ENCODE peak calls at places on chromosomes 4 and X, in nine cellular contexts. O is ascending aorta, E is astrocyte, P is IMR-90, M is BJ, N is gastrocnemius medialis, J is HCT116, H is GM06990, K is thyroid gland. G is an unnamed sample. For H3K36me3, the result is how much of the 10 kb centered on the place peaks cover.

GRCh38 chr4:155541716-155542115 is 124.9 kb upstream of the GUCY1A1 start:
- DNase-seq in O (no peak), E (no peak), P (peak), M (no peak), N (no peak), J (no peak), H (no peak), K (no peak), G (no peak)

GRCh38 chrX:41921492-41922124 is 1.7 kb downstream of the CASK start:
- DNase-seq in O (no peak), E (no peak), P (peak), M (no peak), N (no peak), J (no peak), H (peak), K (no peak), G (peak)

GRCh38 chr4:105859233-105859632 is 36.0 kb upstream of the NPNT start:
- DNase-seq in O (no peak), E (peak), P (peak), M (peak), N (no peak), J (peak), H (peak), K (no peak), G (peak)

GRCh38 chr4:137674066-137674465 is 141.8 kb upstream of the PCDH18 start:
- DNase-seq in O (no peak), E (peak), P (peak), M (no peak), N (no peak), J (no peak), H (no peak), K (no peak), G (peak)

GRCh38 chrX:124217289-124218251 is 114.9 kb upstream of the TEX13D start:
- DNase-seq in O (no peak), E (peak), P (no peak), M (no peak), N (no peak), J (no peak), H (peak), K (no peak), G (peak)

GRCh38 chr4:113181289-113182007 is 132.0 kb downstream of the ANK2 start:
- DNase-seq in O (no peak), E (no peak), P (no peak), M (no peak), N (peak), J (no peak), H (no peak), K (no peak), G (no peak)

GRCh38 chr4:123488916-123489315 is 92.3 kb downstream of the SPRY1 start:
- DNase-seq in O (no peak), E (peak), P (peak), M (no peak), N (no peak), J (peak), H (no peak), K (no peak), G (peak)

GRCh38 chrX:23737413-23737812 is 5.7 kb downstream of the ACOT9 start:
- DNase-seq in O (no peak), E (peak), P (peak), M (no peak), N (no peak), J (no peak), H (no peak), K (no peak), G (peak)

GRCh38 chrX:38342853-38343778 is 9.3 kb upstream of the OTC start:
- DNase-seq in O (no peak), E (no peak), P (no peak), M (no peak), N (no peak), J (no peak), H (no peak), K (no peak), G (no peak)

GRCh38 chrX:129932137-129932791 is 26.3 kb downstream of the UTP14A start:
- DNase-seq in O (peak), E (peak), P (peak), M (peak), N (peak), J (peak), H (peak), K (peak), G (peak)

GRCh38 chr4:38753021-38753806 is 29.6 kb downstream of the TLR10 start:
- DNase-seq in O (peak), E (peak), P (peak), M (peak), N (peak), J (peak), H (no peak), K (peak), G (peak)

GRCh38 chr4:94490437-94490836 is 38.7 kb downstream of the PDLIM5 start:
- DNase-seq in O (no peak), E (no peak), P (no peak), M (no peak), N (no peak), J (no peak), H (no peak), K (no peak), G (no peak)

GRCh38 chrX:136735604-136736003 is 45.1 kb downstream of the ARHGEF6 start:
- DNase-seq in O (no peak), E (no peak), P (no peak), M (no peak), N (no peak), J (no peak), H (no peak), K (no peak), G (no peak)

GRCh38 chr4:53349201-53349600 is 16.7 kb downstream of the SCFD2 start:
- DNase-seq in O (no peak), E (no peak), P (no peak), M (no peak), N (no peak), J (no peak), H (no peak), K (no peak), G (no peak)

GRCh38 chr4:73573794-73574528 is 46.3 kb downstream of the RASSF6 start:
- DNase-seq in O (peak), E (peak), P (peak), M (peak), N (no peak), J (peak), H (peak), K (peak), G (peak)

GRCh38 chrX:45622538-45622937 is 421.9 kb upstream of the DIPK2B start:
- DNase-seq in O (no peak), E (peak), P (peak), M (no peak), N (no peak), J (no peak), H (no peak), K (no peak), G (peak)

GRCh38 chr4:153479118-153479517 is 13.0 kb downstream of the TMEM131L start:
- DNase-seq in O (no peak), E (no peak), P (no peak), M (no peak), N (no peak), J (no peak), H (no peak), K (no peak), G (no peak)

GRCh38 chr4:162061214-162061613 is 102.6 kb downstream of the FSTL5 start:
- DNase-seq in O (no peak), E (peak), P (no peak), M (no peak), N (no peak), J (peak), H (no peak), K (no peak), G (no peak)

GRCh38 chrX:46840946-46841740 is 4.3 kb downstream of the RP2 start:
- DNase-seq in O (no peak), E (no peak), P (no peak), M (no peak), N (no peak), J (no peak), H (no peak), K (peak), G (peak)

GRCh38 chrX:9227276-9227675 is 193.3 kb upstream of the FAM9B start:
- DNase-seq in O (no peak), E (peak), P (peak), M (no peak), N (no peak), J (no peak), H (no peak), K (no peak), G (no peak)

GRCh38 chrX:9221714-9222113 is 187.8 kb upstream of the FAM9B start:
- DNase-seq in O (no peak), E (no peak), P (peak), M (no peak), N (no peak), J (no peak), H (no peak), K (no peak), G (no peak)

GRCh38 chrX:9222299-9222698 is 188.4 kb upstream of the FAM9B start:
- DNase-seq in O (no peak), E (no peak), P (no peak), M (no peak), N (no peak), J (no peak), H (no peak), K (no peak), G (no peak)
- H3K4me3 ChIP-seq in O (no peak), E (no peak), P (no peak), M (no peak), N (no peak), J (no peak), H (no peak), K (no peak), G (no peak)

GRCh38 chr4:21806991-21807390 is 141.6 kb downstream of the KCNIP4 start:
- DNase-seq in O (no peak), E (no peak), P (no peak), M (no peak), N (no peak), J (no peak), H (no peak), K (no peak), G (no peak)
- TF ChIP-seq CTCF in O (no peak), E (no peak), P (no peak), M (no peak), N (no peak), J (no peak), H (no peak), K (no peak), G (no peak)

DNA sequence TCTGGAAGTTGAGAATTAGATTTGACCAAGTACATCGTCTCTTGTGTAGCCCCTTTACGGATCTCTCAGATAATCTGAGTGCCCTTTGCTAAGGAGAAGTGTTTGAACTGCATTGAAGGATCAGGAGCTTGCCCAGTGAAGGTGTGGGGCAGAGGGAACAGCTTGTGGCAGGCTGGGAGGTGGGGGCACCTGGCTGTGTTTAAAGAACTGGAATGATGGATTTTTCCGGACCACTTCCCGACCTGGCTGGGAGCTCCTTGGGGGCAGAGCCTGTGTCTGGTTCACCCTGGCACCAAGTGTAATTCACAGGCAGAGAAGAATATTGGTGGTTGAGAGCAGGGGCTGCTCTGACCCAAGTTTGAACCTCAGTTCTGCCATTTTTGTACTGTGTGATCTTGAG is 18.4 kb downstream of the TBC1D14 start:
- DNase-seq in O (no peak), E (no peak), P (no peak), M (no peak), N (no peak), J (no peak), H (no peak), K (no peak), G (no peak)
- H3K36me3 ChIP-seq in O (under half), E (under half), P (under half), M (under half), N (under half), J (under half), H (under half), K (under half), G (under half)

DNA sequence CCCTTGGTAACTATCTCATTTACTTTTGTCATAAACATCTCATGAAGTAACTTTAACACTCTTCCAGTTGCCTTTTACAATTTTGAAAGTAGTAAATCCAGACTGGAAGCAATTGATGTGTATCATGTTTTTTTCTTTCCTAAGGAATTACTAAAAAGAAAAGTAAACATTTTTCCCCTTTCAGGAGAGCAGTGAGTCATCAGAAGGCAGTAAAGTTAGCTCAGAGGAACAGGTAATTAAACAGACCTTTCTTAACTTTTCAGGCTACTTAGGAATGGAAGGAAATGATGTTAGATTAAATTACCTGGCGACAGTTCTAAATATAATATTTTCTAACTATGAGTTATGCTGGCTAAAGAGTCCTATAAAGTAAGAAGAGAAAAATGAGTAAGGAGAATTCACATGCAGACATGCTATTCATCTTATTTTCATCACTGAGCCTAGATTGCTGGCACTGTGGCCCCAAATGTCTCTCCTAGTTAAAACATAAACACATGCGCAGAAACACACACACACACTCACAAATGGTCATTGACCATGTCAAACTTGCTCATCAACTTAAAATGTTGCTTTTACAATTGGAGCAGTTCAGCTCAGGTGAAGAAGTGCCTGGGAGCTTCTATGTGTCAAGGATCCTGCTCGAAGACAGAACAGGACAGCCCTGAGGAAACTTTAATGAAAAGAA is 9.3 kb downstream of the DMP1 start:
- DNase-seq in O (no peak), E (peak), P (no peak), M (peak), N (no peak), J (peak), H (no peak), K (no peak), G (peak)
- H3K4me3 ChIP-seq in O (no peak), E (no peak), P (no peak), M (no peak), N (no peak), J (peak), H (no peak), K (no peak), G (no peak)

G was measured in bronchial epithelial cell.